ENCODE peak calls at places on chromosomes 11 and 22, in eight cellular contexts. U, M, S, Q, H, Y, X and V are unnamed samples.

GRCh38 chr11:63838682-63839507 is at the start of gene MARK2:
- ATAC-seq in U (peak), M (peak), S (peak), Q (peak), H (peak), Y (peak), X (peak), V (peak)

GRCh38 chr11:43282607-43283440 is 29.0 kb upstream of the API5 start:
- ATAC-seq in U (peak), M (peak), S (peak), Q (peak), H (peak), Y (peak), X (peak), V (no peak)

GRCh38 chr11:132052904-132053303 is 682.5 kb downstream of the NTM start:
- ATAC-seq in U (no peak), M (no peak), S (no peak), Q (no peak), H (no peak), Y (no peak), X (no peak), V (no peak)

GRCh38 chr22:33030923-33031525 is 27.2 kb downstream of the SYN3 start:
- ATAC-seq in U (peak), M (no peak), S (no peak), Q (no peak), H (no peak), Y (no peak), X (no peak), V (peak)

GRCh38 chr11:16737860-16738197 is 618 bp upstream of the C11orf58 start:
- ATAC-seq in U (peak), M (no peak), S (peak), Q (peak), H (peak), Y (peak), X (peak), V (peak)

GRCh38 chr22:20181194-20181931 is 30.5 kb upstream of the CCDC188 start:
- ATAC-seq in U (no peak), M (no peak), S (no peak), Q (no peak), H (no peak), Y (no peak), X (no peak), V (no peak)

GRCh38 chr11:1153951-1154487 is 3.7 kb upstream of the MUC5AC start:
- ATAC-seq in U (peak), M (peak), S (peak), Q (peak), H (peak), Y (peak), X (peak), V (no peak)

GRCh38 chr22:45631140-45631539 is 40.5 kb upstream of the ATXN10 start:
- ATAC-seq in U (no peak), M (no peak), S (no peak), Q (no peak), H (no peak), Y (no peak), X (no peak), V (no peak)

GRCh38 chr22:37044634-37045625 is 6.6 kb upstream of the KCTD17 start:
- ATAC-seq in U (no peak), M (peak), S (no peak), Q (peak), H (no peak), Y (no peak), X (no peak), V (peak)

GRCh38 chr11:131817701-131818188 is 447.3 kb downstream of the NTM start:
- ATAC-seq in U (no peak), M (no peak), S (no peak), Q (no peak), H (no peak), Y (no peak), X (no peak), V (no peak)

GRCh38 chr22:35411112-35411511 is 11.2 kb downstream of the MCM5 start:
- ATAC-seq in U (peak), M (no peak), S (peak), Q (peak), H (peak), Y (peak), X (no peak), V (no peak)

GRCh38 chr11:92111291-92111690 is 113.3 kb upstream of the FAT3 start:
- ATAC-seq in U (no peak), M (no peak), S (no peak), Q (no peak), H (no peak), Y (no peak), X (no peak), V (no peak)